ENCODE peak calls at places on chromosomes 16 and 17, in nine cellular contexts. K, J, N, S, I, D, R, M and O are unnamed samples.

GRCh38 chr17:30235386-30236296 is at the start of gene SLC6A4:
- DNase-seq in D (no peak), R (no peak), S (no peak), M (no peak), J (no peak), I (no peak), K (no peak), N (no peak), O (no peak)

GRCh38 chr17:17055286-17056166 is 13.3 kb downstream of the MPRIP start:
- DNase-seq in R (peak; percentile 78), D (no peak), N (no peak), K (no peak), M (no peak), S (peak; percentile 55), I (no peak), J (peak; percentile 61), O (no peak)

GRCh38 chr16:1413684-1414531 is 596 bp downstream of the UNKL start:
- DNase-seq in D (peak; percentile 56), M (peak; percentile 65), K (no peak), J (peak; percentile 85), I (peak; percentile 45), R (no peak), S (no peak), N (peak; percentile 92), O (no peak)

GRCh38 chr17:65374966-65375365 is 186.5 kb downstream of the AXIN2 start:
- DNase-seq in J (no peak), R (no peak), M (no peak), I (no peak), K (no peak), D (no peak), N (no peak), S (no peak), O (no peak)

GRCh38 chr16:3681206-3681605 is 26.7 kb downstream of the DNASE1 start:
- DNase-seq in I (no peak), D (no peak), S (peak; percentile 26), R (no peak), K (peak; percentile 15), J (no peak), N (no peak), M (no peak), O (peak; percentile 33)

GRCh38 chr16:85717393-85718152 is 28.8 kb upstream of the GINS2 start:
- DNase-seq in S (peak; percentile 68), M (peak; percentile 33), R (peak; percentile 78), K (peak; percentile 29), I (no peak), J (peak; percentile 80), N (peak; percentile 88), D (peak; percentile 54), O (peak; percentile 48)

GRCh38 chr17:65794572-65794971 is 233.1 kb upstream of the AXIN2 start:
- DNase-seq in R (no peak), I (no peak), N (no peak), S (no peak), J (no peak), D (no peak), M (no peak), K (no peak), O (no peak)

GRCh38 chr17:49646391-49647255 is 31.3 kb downstream of the SPOP start:
- DNase-seq in N (no peak), S (no peak), J (no peak), M (peak; percentile 11), D (no peak), K (no peak), I (no peak), R (no peak), O (no peak)

GRCh38 chr16:48946687-48947370 is 334.8 kb downstream of the CBLN1 start:
- DNase-seq in J (no peak), S (peak; percentile 30), M (no peak), R (no peak), N (no peak), I (no peak), D (no peak), K (no peak), O (no peak)

GRCh38 chr17:51244041-51244440 is 15.8 kb downstream of the MBTD1 start:
- DNase-seq in J (no peak), M (no peak), S (no peak), I (no peak), D (no peak), R (no peak), K (no peak), N (no peak), O (no peak)

GRCh38 chr16:46693598-46693997 is 4.1 kb downstream of the ORC6 start:
- DNase-seq in K (no peak), J (no peak), N (no peak), M (no peak), I (no peak), R (no peak), D (no peak), S (no peak), O (no peak)

GRCh38 chr16:17228048-17228707 is 242.6 kb downstream of the XYLT1 start:
- DNase-seq in N (no peak), R (no peak), D (no peak), K (no peak), I (no peak), S (no peak), M (no peak), J (no peak), O (no peak)

GRCh38 chr17:20300399-20301037 is 166.8 kb downstream of the LGALS9B start:
- DNase-seq in S (no peak), J (no peak), N (no peak), M (no peak), K (no peak), R (no peak), D (no peak), I (no peak), O (peak; percentile 50)

GRCh38 chr17:30207655-30208054 is 27.8 kb downstream of the SLC6A4 start:
- DNase-seq in R (no peak), M (no peak), I (no peak), D (no peak), S (no peak), K (no peak), N (no peak), J (no peak), O (no peak)

GRCh38 chr17:80432961-80433550 is 18.1 kb downstream of the ENDOV start:
- DNase-seq in R (no peak), K (no peak), I (no peak), D (no peak), M (no peak), J (no peak), S (no peak), N (peak; percentile 43), O (no peak)

GRCh38 chr17:50149425-50150353 is 788 bp downstream of the PPP1R9B start:
- DNase-seq in J (peak; percentile 86), I (no peak), M (no peak), N (peak; percentile 96), K (no peak), S (no peak), R (peak; percentile 85), D (peak; percentile 52), O (no peak)